ENCODE peak calls at places on chromosome 17, in eight cellular contexts. One of them, this sample, is unnamed.

GRCh38 chr17:49716952-49717351 is 9.2 kb upstream of the SLC35B1 start:
- DNase-seq in K562: no peak
- DNase-seq in GM23338: no peak
- DNase-seq in GM12878: no peak
- DNase-seq in endothelial cell of umbilical vein: no peak
- DNase-seq in HepG2: no peak
- DNase-seq in HCT116: no peak
- DNase-seq in H1: no peak
- DNase-seq in this sample: no peak

GRCh38 chr17:56810286-56810781 is 23.4 kb downstream of the C17orf67 start:
- DNase-seq in K562: no peak
- DNase-seq in GM23338: no peak
- DNase-seq in GM12878: no peak
- DNase-seq in endothelial cell of umbilical vein: no peak
- DNase-seq in HepG2: no peak
- DNase-seq in HCT116: no peak
- DNase-seq in H1: no peak
- DNase-seq in this sample: no peak

GRCh38 chr17:37110012-37110701 is 161.4 kb downstream of the AATF start:
- DNase-seq in K562: no peak
- DNase-seq in GM23338: no peak
- DNase-seq in GM12878: no peak
- DNase-seq in endothelial cell of umbilical vein: peak; percentile 16
- DNase-seq in HepG2: no peak
- DNase-seq in HCT116: no peak
- DNase-seq in H1: no peak
- DNase-seq in this sample: no peak

GRCh38 chr17:57599271-57600045 is 145.6 kb downstream of the CCDC182 start:
- DNase-seq in K562: no peak
- DNase-seq in GM23338: no peak
- DNase-seq in GM12878: no peak
- DNase-seq in endothelial cell of umbilical vein: no peak
- DNase-seq in HepG2: no peak
- DNase-seq in HCT116: no peak
- DNase-seq in H1: no peak
- DNase-seq in this sample: no peak

GRCh38 chr17:80901319-80901718 is 90.3 kb upstream of the CHMP6 start:
- DNase-seq in K562: no peak
- DNase-seq in GM23338: no peak
- DNase-seq in GM12878: peak; percentile 55
- DNase-seq in endothelial cell of umbilical vein: peak; percentile 70
- DNase-seq in HepG2: no peak
- DNase-seq in HCT116: no peak
- DNase-seq in H1: no peak
- DNase-seq in this sample: no peak

GRCh38 chr17:1933875-1934715 is 91.0 kb downstream of the RTN4RL1 start:
- DNase-seq in K562: no peak
- DNase-seq in GM23338: no peak
- DNase-seq in GM12878: no peak
- DNase-seq in endothelial cell of umbilical vein: no peak
- DNase-seq in HepG2: no peak
- DNase-seq in HCT116: no peak
- DNase-seq in H1: no peak
- DNase-seq in this sample: no peak

GRCh38 chr17:68987966-68988365 is 32.8 kb upstream of the ABCA8 start:
- DNase-seq in K562: no peak
- DNase-seq in GM23338: no peak
- DNase-seq in GM12878: no peak
- DNase-seq in endothelial cell of umbilical vein: peak; percentile 49
- DNase-seq in HepG2: no peak
- DNase-seq in HCT116: no peak
- DNase-seq in H1: no peak
- DNase-seq in this sample: no peak

GRCh38 chr17:48491527-48492273 is 39.1 kb downstream of the HOXB1 start:
- DNase-seq in K562: peak; percentile 39
- DNase-seq in GM23338: no peak
- DNase-seq in GM12878: no peak
- DNase-seq in endothelial cell of umbilical vein: peak; percentile 75
- DNase-seq in HepG2: no peak
- DNase-seq in HCT116: no peak
- DNase-seq in H1: no peak
- DNase-seq in this sample: no peak

GRCh38 chr17:74901353-74902145 is 8.1 kb upstream of the FADS6 start:
- DNase-seq in K562: no peak
- DNase-seq in GM23338: no peak
- DNase-seq in GM12878: no peak
- DNase-seq in endothelial cell of umbilical vein: no peak
- DNase-seq in HepG2: no peak
- DNase-seq in HCT116: no peak
- DNase-seq in H1: no peak
- DNase-seq in this sample: no peak

GRCh38 chr17:49739662-49740271 is 24.2 kb downstream of the FAM117A start:
- DNase-seq in K562: peak; percentile 97
- DNase-seq in GM23338: no peak
- DNase-seq in GM12878: no peak
- DNase-seq in endothelial cell of umbilical vein: peak; percentile 16
- DNase-seq in HepG2: peak; percentile 36
- DNase-seq in HCT116: no peak
- DNase-seq in H1: no peak
- DNase-seq in this sample: no peak

GRCh38 chr17:80262291-80262690 is 1.6 kb downstream of the RNF213 start:
- DNase-seq in K562: peak; percentile 60
- DNase-seq in GM23338: no peak
- DNase-seq in GM12878: no peak
- DNase-seq in endothelial cell of umbilical vein: no peak
- DNase-seq in HepG2: no peak
- DNase-seq in HCT116: no peak
- DNase-seq in H1: no peak
- DNase-seq in this sample: no peak

GRCh38 chr17:36034127-36034526 is 16.4 kb upstream of the CCL23 start:
- DNase-seq in K562: no peak
- DNase-seq in GM23338: no peak
- DNase-seq in GM12878: peak; percentile 62
- DNase-seq in endothelial cell of umbilical vein: peak; percentile 11
- DNase-seq in HepG2: no peak
- DNase-seq in HCT116: no peak
- DNase-seq in H1: no peak
- DNase-seq in this sample: no peak

GRCh38 chr17:70288540-70289290 is 119.4 kb downstream of the KCNJ2 start:
- DNase-seq in K562: no peak
- DNase-seq in GM23338: no peak
- DNase-seq in GM12878: no peak
- DNase-seq in endothelial cell of umbilical vein: no peak
- DNase-seq in HepG2: no peak
- DNase-seq in HCT116: no peak
- DNase-seq in H1: no peak
- DNase-seq in this sample: no peak

GRCh38 chr17:4130715-4131114 is 12.1 kb downstream of the ZZEF1 start:
- DNase-seq in K562: peak; percentile 39
- DNase-seq in GM23338: no peak
- DNase-seq in GM12878: no peak
- DNase-seq in endothelial cell of umbilical vein: peak; percentile 56
- DNase-seq in HepG2: no peak
- DNase-seq in HCT116: no peak
- DNase-seq in H1: no peak
- DNase-seq in this sample: no peak

GRCh38 chr17:46995841-46996571 is 17.0 kb upstream of the RPRML start:
- DNase-seq in K562: no peak
- DNase-seq in GM23338: no peak
- DNase-seq in GM12878: no peak
- DNase-seq in endothelial cell of umbilical vein: peak; percentile 65
- DNase-seq in HepG2: no peak
- DNase-seq in HCT116: no peak
- DNase-seq in H1: no peak
- DNase-seq in this sample: no peak

GRCh38 chr17:19260958-19261357 is 23.8 kb downstream of the EPN2 start:
- DNase-seq in K562: no peak
- DNase-seq in GM23338: no peak
- DNase-seq in GM12878: no peak
- DNase-seq in endothelial cell of umbilical vein: peak; percentile 12
- DNase-seq in HepG2: no peak
- DNase-seq in HCT116: peak; percentile 10
- DNase-seq in H1: no peak
- DNase-seq in this sample: no peak

GRCh38 chr17:51670899-51671298 is 410.6 kb downstream of the UTP18 start:
- DNase-seq in K562: no peak
- DNase-seq in GM23338: no peak
- DNase-seq in GM12878: no peak
- DNase-seq in endothelial cell of umbilical vein: no peak
- DNase-seq in HepG2: no peak
- DNase-seq in HCT116: no peak
- DNase-seq in H1: no peak
- DNase-seq in this sample: no peak

DNA sequence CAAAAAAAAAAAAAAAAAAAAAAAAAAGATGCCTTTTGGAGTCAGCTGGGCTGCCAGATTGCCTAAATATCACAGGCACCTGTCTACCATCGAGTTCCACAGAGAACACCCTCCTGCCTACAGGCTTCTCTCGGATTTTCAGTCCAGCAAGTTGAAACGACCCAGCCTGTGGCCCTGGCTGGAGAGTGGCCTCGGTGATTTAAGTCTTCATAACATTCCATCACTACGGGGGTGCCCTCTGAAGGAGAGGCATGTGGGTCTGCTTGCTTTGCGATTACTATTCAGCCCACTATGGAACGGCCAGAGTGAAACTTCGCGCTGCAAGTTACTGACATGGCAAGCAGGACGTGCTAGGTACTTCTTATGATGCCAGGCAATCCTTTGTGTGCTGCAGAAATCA is 42.8 kb downstream of the MARCHF10 start:
- DNase-seq in K562: no peak
- DNase-seq in GM23338: peak; percentile 37
- DNase-seq in GM12878: no peak
- DNase-seq in endothelial cell of umbilical vein: no peak
- DNase-seq in HepG2: no peak
- DNase-seq in HCT116: no peak
- DNase-seq in H1: no peak
- DNase-seq in this sample: no peak
- H3K4me3 ChIP-seq in K562: no peak overlapping the region
- H3K4me3 ChIP-seq in GM23338: no peak overlapping the region
- H3K4me3 ChIP-seq in GM12878: no peak overlapping the region
- H3K4me3 ChIP-seq in endothelial cell of umbilical vein: no peak overlapping the region
- H3K4me3 ChIP-seq in HepG2: no peak overlapping the region
- H3K4me3 ChIP-seq in HCT116: no peak overlapping the region
- H3K4me3 ChIP-seq in H1: no peak overlapping the region
- H3K4me3 ChIP-seq in this sample: no peak overlapping the region

DNA sequence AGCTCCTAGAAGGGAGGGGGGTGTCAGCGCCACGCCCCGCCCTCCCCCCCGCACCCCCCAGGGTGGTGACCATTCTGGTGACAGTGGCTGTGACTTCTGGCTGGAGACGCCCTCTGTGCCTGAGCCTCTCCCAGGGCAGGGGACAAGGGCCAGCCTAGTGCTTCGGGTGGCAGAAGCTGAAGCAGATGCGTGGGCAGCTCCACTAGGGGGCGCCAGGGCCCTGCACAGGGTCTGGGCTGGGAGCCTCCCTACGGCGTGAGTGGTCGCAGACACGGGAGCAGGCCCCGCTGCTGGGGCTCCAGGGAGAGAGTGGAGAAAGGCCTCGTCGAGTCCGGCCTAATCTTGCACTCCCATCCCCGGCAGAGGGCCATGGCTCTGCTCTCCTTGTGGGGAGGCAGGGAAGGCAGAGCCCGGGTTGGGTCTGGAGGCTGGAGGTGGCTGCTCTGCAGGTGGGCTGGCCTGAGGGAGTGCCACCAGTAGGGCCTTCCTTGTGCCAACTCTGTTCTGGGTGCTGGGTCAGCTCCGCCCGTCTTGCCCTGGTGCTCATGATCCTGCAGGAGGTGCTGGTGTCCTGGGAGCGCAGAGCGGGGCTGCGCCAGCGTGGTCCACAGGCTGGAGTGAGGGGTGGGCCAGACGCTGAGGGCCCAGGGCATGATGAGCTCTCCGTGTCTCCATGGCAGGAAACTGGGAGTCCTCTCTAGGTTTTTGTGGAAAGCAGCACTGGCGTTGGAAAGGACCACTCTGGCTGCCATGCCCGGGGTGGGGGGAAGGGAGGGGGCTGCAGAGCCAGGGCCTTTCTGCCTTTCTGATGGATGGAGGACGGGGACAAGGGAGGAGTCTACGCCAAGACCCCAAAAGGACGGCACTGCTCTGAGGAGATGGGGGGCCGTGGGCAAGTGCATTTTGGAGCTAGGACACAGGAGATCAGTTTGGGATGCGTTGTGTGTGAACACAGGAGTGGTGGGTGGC is 2.5 kb downstream of the CENPX start:
- DNase-seq in K562: peak; percentile 72
- DNase-seq in GM23338: peak; percentile 89
- DNase-seq in GM12878: no peak
- DNase-seq in endothelial cell of umbilical vein: peak; percentile 39
- DNase-seq in HepG2: peak; percentile 77
- DNase-seq in HCT116: peak; percentile 56
- DNase-seq in H1: no peak
- DNase-seq in this sample: no peak
- TF ChIP-seq EZH2 in K562: no peak
- TF ChIP-seq EZH2 in GM23338: no peak
- TF ChIP-seq EZH2 in GM12878: no peak
- TF ChIP-seq EZH2 in endothelial cell of umbilical vein: no peak
- TF ChIP-seq EZH2 in HepG2: no peak
- TF ChIP-seq EZH2 in HCT116: no peak
- TF ChIP-seq EZH2 in H1: no peak
- TF ChIP-seq EZH2 in this sample: no peak

DNA sequence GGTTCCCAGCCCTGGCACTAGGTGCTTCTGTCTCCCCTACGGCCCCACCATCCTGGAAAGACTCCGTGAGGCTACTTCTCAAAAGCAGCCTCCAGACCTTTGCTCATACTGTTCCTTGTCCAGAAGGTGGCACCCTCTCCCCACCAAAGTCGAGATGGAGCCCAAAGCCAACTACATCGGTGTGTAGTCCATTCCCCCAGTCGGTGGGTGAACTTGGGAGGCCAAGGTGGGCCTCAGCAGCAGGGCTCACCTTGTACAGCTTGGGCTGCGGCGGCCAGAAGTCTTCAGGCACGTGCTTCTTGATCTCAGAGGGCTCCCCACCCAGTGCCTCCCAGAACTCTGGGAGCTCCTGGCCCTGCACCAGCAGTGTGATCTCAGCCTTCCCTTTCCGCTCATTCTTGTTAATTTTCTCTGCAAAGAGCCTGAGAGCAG is 10.2 kb downstream of the FLII start:
- DNase-seq in K562: peak; percentile 77
- DNase-seq in GM23338: peak; percentile 83
- DNase-seq in GM12878: no peak
- DNase-seq in endothelial cell of umbilical vein: peak; percentile 91
- DNase-seq in HepG2: peak; percentile 56
- DNase-seq in HCT116: no peak
- DNase-seq in H1: no peak
- DNase-seq in this sample: no peak
- TF ChIP-seq POLR2AphosphoS5 in K562: no peak
- TF ChIP-seq POLR2AphosphoS5 in GM23338: no peak
- TF ChIP-seq POLR2AphosphoS5 in GM12878: no peak
- TF ChIP-seq POLR2AphosphoS5 in endothelial cell of umbilical vein: peak; percentile 64
- TF ChIP-seq POLR2AphosphoS5 in HepG2: no peak
- TF ChIP-seq POLR2AphosphoS5 in HCT116: no peak
- TF ChIP-seq POLR2AphosphoS5 in H1: peak; percentile 6
- TF ChIP-seq POLR2AphosphoS5 in this sample: no peak

DNA sequence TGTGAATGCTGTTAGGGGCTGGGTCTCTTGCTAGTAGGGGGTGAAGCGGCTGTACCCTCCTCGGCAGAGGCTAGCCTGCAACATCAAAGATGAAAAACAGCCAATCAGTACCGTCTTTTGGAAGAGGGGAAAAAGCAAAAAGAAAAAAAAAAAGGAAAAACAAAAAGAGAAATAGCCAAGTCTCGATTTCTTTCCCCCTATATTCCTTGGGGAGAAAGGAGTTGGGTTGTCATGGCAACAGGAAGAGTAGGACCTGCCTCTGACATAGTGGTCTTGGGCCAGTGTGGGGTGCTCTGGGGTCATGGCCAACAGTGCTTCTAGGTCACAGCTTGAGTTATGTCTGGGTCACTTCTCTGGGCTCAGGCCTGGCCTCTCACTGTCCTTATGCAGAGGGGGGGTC is 17.9 kb downstream of the ENGASE start:
- DNase-seq in K562: no peak
- DNase-seq in GM23338: no peak
- DNase-seq in GM12878: no peak
- DNase-seq in endothelial cell of umbilical vein: no peak
- DNase-seq in HepG2: no peak
- DNase-seq in HCT116: no peak
- DNase-seq in H1: no peak
- DNase-seq in this sample: no peak
- H3K4me3 ChIP-seq in K562: no peak overlapping the region
- H3K4me3 ChIP-seq in GM23338: no peak overlapping the region
- H3K4me3 ChIP-seq in GM12878: no peak overlapping the region
- H3K4me3 ChIP-seq in endothelial cell of umbilical vein: no peak overlapping the region
- H3K4me3 ChIP-seq in HepG2: no peak overlapping the region
- H3K4me3 ChIP-seq in HCT116: no peak overlapping the region
- H3K4me3 ChIP-seq in H1: no peak overlapping the region
- H3K4me3 ChIP-seq in this sample: no peak overlapping the region